ENCODE peak calls at places on chromosomes 3 and 15, in ten cellular contexts. T, J, N, O, U, V, R, A, C and F are unnamed samples.

GRCh38 chr3:48128779-48129178 is 59.4 kb downstream of the CDC25A start:
- DNase-seq in N (no peak), T (no peak), O (no peak), A (no peak), U (no peak), R (no peak), V (no peak), C (no peak), J (no peak), F (no peak)

GRCh38 chr3:192831801-192832347 is 85.8 kb downstream of the MB21D2 start:
- DNase-seq in V (no peak), C (no peak), O (peak; percentile 58), R (no peak), A (no peak), N (no peak), T (no peak), U (no peak), J (no peak), F (no peak)

GRCh38 chr3:181796641-181797040 is 84.9 kb downstream of the SOX2 start:
- DNase-seq in O (no peak), C (no peak), V (no peak), A (no peak), U (no peak), N (no peak), T (no peak), R (no peak), J (no peak), F (no peak)

GRCh38 chr3:154235330-154235729 is 89.0 kb downstream of the DHX36 start:
- DNase-seq in V (no peak), C (no peak), T (no peak), U (no peak), R (no peak), O (no peak), N (no peak), A (no peak), J (peak; percentile 35), F (peak; percentile 26)

GRCh38 chr3:13020159-13020558 is 53.1 kb downstream of the IQSEC1 start:
- DNase-seq in V (no peak), N (no peak), R (no peak), C (no peak), O (no peak), A (no peak), T (no peak), U (peak; percentile 15), J (no peak), F (no peak)

GRCh38 chr3:9153763-9154601 is 95.5 kb downstream of the SRGAP3 start:
- DNase-seq in V (peak; percentile 35), C (peak; percentile 90), A (no peak), O (no peak), T (peak; percentile 94), N (peak; percentile 59), U (no peak), J (no peak), R (no peak), F (peak; percentile 44)

GRCh38 chr15:75346796-75347221 is at the start of gene NEIL1:
- DNase-seq in J (no peak), T (no peak), O (no peak), U (no peak), A (no peak), N (no peak), V (peak; percentile 46), C (peak; percentile 48), R (peak; percentile 59), F (no peak)

GRCh38 chr3:151909720-151910405 is 36.4 kb downstream of the SUCNR1 start:
- DNase-seq in T (no peak), V (no peak), R (no peak), U (no peak), O (no peak), N (no peak), C (no peak), A (no peak), J (no peak), F (no peak)

GRCh38 chr15:29225534-29226224 is 43.9 kb downstream of the NSMCE3 start:
- DNase-seq in O (no peak), J (no peak), U (no peak), T (no peak), A (peak; percentile 1), N (peak; percentile 1), V (no peak), C (no peak), R (no peak), F (no peak)

GRCh38 chr3:187946031-187946691 is 200.9 kb upstream of the BCL6 start:
- DNase-seq in U (peak; percentile 90), R (no peak), N (peak; percentile 49), J (peak; percentile 69), C (no peak), O (peak; percentile 57), A (peak; percentile 50), T (no peak), V (no peak), F (peak; percentile 67)

GRCh38 chr3:67082533-67083024 is 84.5 kb downstream of the KBTBD8 start:
- DNase-seq in J (no peak), T (no peak), C (no peak), O (no peak), R (no peak), U (no peak), A (no peak), N (no peak), V (no peak), F (no peak)

GRCh38 chr3:116057403-116058006 is 387.8 kb downstream of the LSAMP start:
- DNase-seq in R (no peak), T (no peak), N (no peak), A (no peak), U (no peak), J (no peak), O (no peak), V (no peak), C (no peak), F (no peak)

GRCh38 chr15:85690546-85691226 is 104.0 kb downstream of the KLHL25 start:
- DNase-seq in T (no peak), O (no peak), C (no peak), U (peak; percentile 55), R (no peak), A (no peak), N (no peak), V (no peak), J (no peak), F (no peak)

GRCh38 chr3:171982829-171983228 is 56.5 kb upstream of the FNDC3B start:
- DNase-seq in A (peak; percentile 60), J (peak; percentile 61), V (no peak), T (no peak), N (peak; percentile 55), R (no peak), C (no peak), O (peak; percentile 78), U (no peak), F (peak; percentile 62)

GRCh38 chr3:174844746-174845145 is 14.4 kb upstream of the NAALADL2 start:
- DNase-seq in V (no peak), R (no peak), O (no peak), J (no peak), U (no peak), A (no peak), N (no peak), T (no peak), C (no peak), F (no peak)
- TF ChIP-seq CTCF in V (no peak), R (no peak), O (no peak), J (no peak), U (no peak), A (no peak), N (no peak), T (no peak), C (no peak), F (no peak)

GRCh38 chr15:59995568-59996349 is 8.4 kb upstream of the FOXB1 start:
- DNase-seq in U (no peak), V (no peak), O (no peak), R (no peak), J (no peak), C (no peak), T (no peak), N (no peak), A (no peak), F (no peak)

GRCh38 chr15:59998256-59999063 is 5.7 kb upstream of the FOXB1 start:
- DNase-seq in A (no peak), U (no peak), R (no peak), N (no peak), T (no peak), C (no peak), V (no peak), O (no peak), J (no peak), F (no peak)

GRCh38 chr15:59994855-59995557 is 9.1 kb upstream of the FOXB1 start:
- DNase-seq in U (no peak), V (no peak), N (no peak), O (no peak), T (no peak), A (no peak), C (no peak), J (no peak), R (no peak), F (no peak)

GRCh38 chr15:59997070-59997701 is 6.9 kb upstream of the FOXB1 start:
- DNase-seq in U (no peak), C (no peak), N (no peak), J (no peak), O (no peak), T (no peak), V (no peak), R (no peak), A (no peak), F (no peak)

GRCh38 chr15:59996498-59997041 is 7.5 kb upstream of the FOXB1 start:
- DNase-seq in V (no peak), N (no peak), C (no peak), R (no peak), U (no peak), T (no peak), A (no peak), O (no peak), J (no peak), F (no peak)
- H3K4me3 ChIP-seq in V (no peak overlapping the region), N (no peak overlapping the region), C (peak overlapping the region; percentile 56), R (no peak overlapping the region), U (no peak overlapping the region), T (no peak overlapping the region), A (no peak overlapping the region), O (no peak overlapping the region), J (no peak overlapping the region), F (no peak overlapping the region)

GRCh38 chr3:46293035-46293724 is 50.9 kb downstream of the CCR3 start:
- DNase-seq in N (no peak), T (no peak), O (no peak), A (no peak), C (no peak), J (no peak), R (no peak), U (no peak), V (no peak), F (no peak)
- TF ChIP-seq CTCF in N (no peak), T (no peak), O (no peak), A (no peak), C (no peak), J (no peak), R (no peak), U (peak; percentile 56), V (no peak), F (no peak)

DNA sequence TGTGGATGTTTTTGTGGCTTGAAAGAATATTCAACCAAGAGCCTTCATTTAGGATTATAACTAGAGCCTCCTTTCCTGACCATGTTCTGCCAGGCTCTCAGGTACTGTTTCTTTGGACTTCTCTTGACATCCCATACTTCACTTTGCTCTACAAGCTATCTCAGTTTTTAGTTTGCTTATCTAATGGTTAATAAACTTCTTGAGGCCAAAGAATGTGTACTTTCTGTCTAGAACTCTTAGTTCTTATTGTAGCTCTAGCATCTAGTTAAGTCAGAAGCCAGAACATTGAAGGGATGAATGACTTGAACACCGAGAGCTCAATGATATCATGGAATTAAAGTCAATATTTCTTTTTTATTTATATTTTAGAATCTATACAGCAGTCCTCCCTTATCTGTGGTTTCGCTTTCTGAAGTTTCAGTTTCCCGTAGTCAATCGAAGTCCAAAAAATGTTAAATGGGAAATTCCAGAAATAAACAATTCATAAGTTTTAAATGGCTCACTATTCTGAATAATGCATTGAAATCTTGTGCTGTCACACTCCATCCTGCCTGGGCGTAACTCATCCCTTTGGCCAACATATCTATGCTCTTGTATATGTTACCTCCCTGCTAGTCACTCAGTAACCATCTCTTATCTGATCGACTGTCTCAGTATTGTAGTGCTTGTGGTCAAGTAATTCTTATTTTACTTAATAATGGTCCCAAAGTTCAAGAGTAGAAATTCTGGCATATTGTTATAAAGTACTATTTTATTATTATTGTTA is 368.6 kb upstream of the RBMS3 start:
- DNase-seq in J (peak; percentile 33), T (no peak), U (no peak), N (peak; percentile 24), O (no peak), A (peak; percentile 28), R (no peak), V (no peak), C (no peak), F (no peak)
- H3K4me3 ChIP-seq in J (no peak overlapping the region), T (no peak overlapping the region), U (no peak overlapping the region), N (no peak overlapping the region), O (no peak overlapping the region), A (no peak overlapping the region), R (no peak overlapping the region), V (no peak overlapping the region), C (no peak overlapping the region), F (no peak overlapping the region)